ENCODE peak calls at places on chromosomes 4 and X, in four cellular contexts. One of them, this sample, is unnamed.
A peak's percentile ranks its signal among the peaks of the same experiment; 100 is the strongest.

GRCh38 chr4:54187148-54187547 is 41.9 kb upstream of the PDGFRA start:
- DNase-seq in HL-60: no peak
- DNase-seq in GM12891: no peak
- DNase-seq in GM12878: no peak
- DNase-seq in this sample: no peak

GRCh38 chr4:150160473-150160872 is 82.2 kb downstream of the DCLK2 start:
- DNase-seq in HL-60: no peak
- DNase-seq in GM12891: no peak
- DNase-seq in GM12878: no peak
- DNase-seq in this sample: no peak

GRCh38 chrX:119417842-119418241 is 18.7 kb downstream of the SLC25A43 start:
- DNase-seq in HL-60: no peak
- DNase-seq in GM12891: no peak
- DNase-seq in GM12878: no peak
- DNase-seq in this sample: no peak

GRCh38 chr4:15776871-15777648 is 1.1 kb upstream of the CD38 start:
- DNase-seq in HL-60: peak; percentile 20
- DNase-seq in GM12891: no peak
- DNase-seq in GM12878: no peak
- DNase-seq in this sample: no peak

GRCh38 chrX:107823042-107823441 is 2.6 kb upstream of the MID2 start:
- DNase-seq in HL-60: no peak
- DNase-seq in GM12891: no peak
- DNase-seq in GM12878: no peak
- DNase-seq in this sample: no peak

GRCh38 chrX:64394059-64394873 is 986 bp downstream of the MTMR8 start:
- DNase-seq in HL-60: no peak
- DNase-seq in GM12891: no peak
- DNase-seq in GM12878: no peak
- DNase-seq in this sample: peak; percentile 60

GRCh38 chr4:23763559-23763958 is 126.3 kb downstream of the PPARGC1A start:
- DNase-seq in HL-60: no peak
- DNase-seq in GM12891: no peak
- DNase-seq in GM12878: no peak
- DNase-seq in this sample: no peak

GRCh38 chrX:109760241-109760921 is 27.3 kb upstream of the ACSL4 start:
- DNase-seq in HL-60: no peak
- DNase-seq in GM12891: no peak
- DNase-seq in GM12878: no peak
- DNase-seq in this sample: no peak

GRCh38 chr4:142558851-142559250 is 287.2 kb downstream of the INPP4B start:
- DNase-seq in HL-60: no peak
- DNase-seq in GM12891: no peak
- DNase-seq in GM12878: no peak
- DNase-seq in this sample: no peak

GRCh38 chr4:1369484-1370079 is 22.6 kb downstream of the UVSSA start:
- DNase-seq in HL-60: no peak
- DNase-seq in GM12891: no peak
- DNase-seq in GM12878: no peak
- DNase-seq in this sample: no peak
- TF ChIP-seq SPI1 in HL-60: no peak
- TF ChIP-seq SPI1 in GM12891: no peak
- TF ChIP-seq SPI1 in GM12878: no peak
- TF ChIP-seq SPI1 in this sample: no peak

DNA sequence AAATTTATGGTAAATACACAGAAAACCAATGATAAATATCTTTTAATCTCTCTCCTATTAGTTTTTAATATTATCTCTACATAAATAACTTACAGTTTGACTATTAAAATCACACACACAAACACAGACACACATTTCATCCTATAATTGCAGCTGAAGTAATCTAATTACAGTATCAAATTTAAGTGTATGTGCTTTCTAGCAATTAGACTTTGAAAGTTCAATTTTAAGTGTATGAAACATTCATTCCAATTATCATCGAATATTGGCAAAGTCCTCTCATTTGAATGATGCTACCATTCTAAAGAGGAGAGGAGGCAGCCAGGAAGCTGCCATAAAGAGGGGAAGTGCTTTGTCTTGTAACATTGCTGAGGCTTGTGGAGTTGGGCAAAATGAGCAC is 221.2 kb upstream of the PABPC4L start:
- DNase-seq in HL-60: no peak
- DNase-seq in GM12891: no peak
- DNase-seq in GM12878: no peak
- DNase-seq in this sample: no peak
- TF ChIP-seq SPI1 in HL-60: no peak
- TF ChIP-seq SPI1 in GM12891: no peak
- TF ChIP-seq SPI1 in GM12878: no peak
- TF ChIP-seq SPI1 in this sample: no peak

GRCh38 chr4:55819634-55820033 is at the start of gene EXOC1L:
- DNase-seq in HL-60: no peak
- DNase-seq in GM12891: no peak
- DNase-seq in GM12878: no peak
- DNase-seq in this sample: peak; percentile 52

GRCh38 chr4:55820260-55820659 is 670 bp downstream of the EXOC1L start:
- DNase-seq in HL-60: no peak
- DNase-seq in GM12891: no peak
- DNase-seq in GM12878: no peak
- DNase-seq in this sample: no peak

GRCh38 chr4:55817691-55818090 is 1.9 kb upstream of the EXOC1L start:
- DNase-seq in HL-60: no peak
- DNase-seq in GM12891: no peak
- DNase-seq in GM12878: no peak
- DNase-seq in this sample: no peak
- TF ChIP-seq SPI1 in HL-60: no peak
- TF ChIP-seq SPI1 in GM12891: no peak
- TF ChIP-seq SPI1 in GM12878: no peak
- TF ChIP-seq SPI1 in this sample: no peak

GRCh38 chrX:15913161-15913560 is 58.5 kb upstream of the AP1S2 start:
- DNase-seq in HL-60: no peak
- DNase-seq in GM12891: no peak
- DNase-seq in GM12878: no peak
- DNase-seq in this sample: no peak

GRCh38 chrX:15918003-15918402 is 63.4 kb upstream of the AP1S2 start:
- DNase-seq in HL-60: no peak
- DNase-seq in GM12891: no peak
- DNase-seq in GM12878: no peak
- DNase-seq in this sample: no peak

GRCh38 chrX:15914486-15914885 is 59.9 kb upstream of the AP1S2 start:
- DNase-seq in HL-60: no peak
- DNase-seq in GM12891: no peak
- DNase-seq in GM12878: no peak
- DNase-seq in this sample: no peak

GRCh38 chrX:15916704-15917084 is 62.1 kb upstream of the AP1S2 start:
- DNase-seq in HL-60: no peak
- DNase-seq in GM12891: no peak
- DNase-seq in GM12878: no peak
- DNase-seq in this sample: peak; percentile 8

DNA sequence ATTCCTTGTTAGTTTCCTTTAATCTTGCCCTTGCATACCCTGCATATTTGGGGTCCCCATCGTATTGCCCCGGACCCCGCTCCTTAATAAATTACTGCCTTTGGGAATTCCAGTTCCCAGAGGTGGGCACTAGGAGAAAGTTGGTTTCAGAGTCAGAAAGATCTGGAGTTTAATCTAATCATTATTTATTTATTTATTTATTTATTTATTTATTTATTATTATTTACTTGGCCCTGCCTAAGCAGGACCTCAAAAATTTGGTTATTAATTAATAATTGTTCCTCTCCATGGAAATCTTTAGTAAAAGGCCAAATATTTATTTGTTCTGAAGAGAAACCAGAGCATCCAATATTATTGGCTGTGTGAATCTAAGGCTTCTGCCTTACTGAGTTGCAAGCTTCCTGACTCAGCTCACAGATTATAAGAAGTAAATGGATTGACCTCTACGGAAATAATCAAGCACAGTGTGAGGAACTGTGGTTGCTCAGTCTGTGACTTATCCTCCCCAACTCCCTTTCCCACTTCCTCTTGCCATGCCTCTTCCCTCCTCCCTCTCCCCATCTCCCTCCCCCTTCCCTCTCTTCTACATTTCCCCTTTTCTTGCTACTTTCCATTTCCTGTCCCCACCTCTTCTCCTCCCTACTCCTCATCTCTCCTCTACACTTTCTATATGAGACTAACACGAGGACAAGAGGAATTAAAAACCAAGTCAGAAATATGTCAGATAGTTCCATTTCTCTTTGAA is 61.5 kb upstream of the AP1S2 start:
- DNase-seq in HL-60: peak; percentile 69
- DNase-seq in GM12891: no peak
- DNase-seq in GM12878: no peak
- DNase-seq in this sample: no peak
- TF ChIP-seq SPI1 in HL-60: peak; percentile 89
- TF ChIP-seq SPI1 in GM12891: peak; percentile 53
- TF ChIP-seq SPI1 in GM12878: peak; percentile 45
- TF ChIP-seq SPI1 in this sample: peak; percentile 78

GRCh38 chr4:135194477-135194876 is 992.9 kb upstream of the PABPC4L start:
- DNase-seq in HL-60: no peak
- DNase-seq in GM12891: no peak
- DNase-seq in GM12878: no peak
- DNase-seq in this sample: no peak
- TF ChIP-seq SPI1 in HL-60: no peak
- TF ChIP-seq SPI1 in GM12891: no peak
- TF ChIP-seq SPI1 in GM12878: no peak
- TF ChIP-seq SPI1 in this sample: no peak

This sample was measured in K562.